ENCODE peak calls at places on chromosome 22, in nine cellular contexts. R is A549, O is HCT116, L is WTC11, S is endothelial cell of umbilical vein, H is SK-N-SH, B is HepG2, N is K562, E is GM12878. U is an unnamed sample.
A peak's percentile ranks its signal among the peaks of the same experiment; 100 is the strongest.

GRCh38 chr22:37741312-37741795 is 44.5 kb downstream of the TRIOBP start:
- DNase-seq in B (peak; percentile 73), O (no peak), L (no peak), S (no peak), E (no peak), H (peak; percentile 95), R (peak; percentile 35), N (no peak), U (peak; percentile 97)

GRCh38 chr22:46748948-46749681 is 11.1 kb upstream of the CERK start:
- DNase-seq in E (no peak), B (no peak), R (no peak), N (no peak), H (no peak), O (no peak), L (no peak), S (peak; percentile 91), U (peak; percentile 20)

GRCh38 chr22:37242395-37242918 is 1.6 kb downstream of the RAC2 start:
- DNase-seq in N (peak; percentile 96), E (peak; percentile 92), L (no peak), B (no peak), O (no peak), R (no peak), S (peak; percentile 51), H (peak; percentile 60), U (peak; percentile 98)

GRCh38 chr22:32478994-32479393 is 4.4 kb downstream of the FBXO7 start:
- DNase-seq in N (no peak), R (no peak), B (no peak), E (no peak), H (no peak), L (no peak), O (no peak), S (no peak), U (no peak)

GRCh38 chr22:30650508-30651116 is 15.0 kb downstream of the SLC35E4 start:
- DNase-seq in B (no peak), L (no peak), H (no peak), R (no peak), O (no peak), N (peak; percentile 45), S (peak; percentile 56), E (no peak), U (no peak)

GRCh38 chr22:27474711-27475547 is 326.6 kb downstream of the MN1 start:
- DNase-seq in E (no peak), O (peak; percentile 66), L (peak; percentile 76), R (peak; percentile 65), B (no peak), H (no peak), S (peak; percentile 76), N (no peak), U (no peak)

GRCh38 chr22:34812631-34813030 is 253.3 kb upstream of the ISX start:
- DNase-seq in S (no peak), N (no peak), O (no peak), B (no peak), H (no peak), E (no peak), L (no peak), R (no peak), U (no peak)

GRCh38 chr22:22687638-22688500 is 43.5 kb downstream of the GGTLC2 start:
- DNase-seq in O (no peak), S (peak; percentile 67), H (peak; percentile 60), L (peak; percentile 24), R (no peak), B (peak; percentile 43), E (no peak), N (peak; percentile 93), U (peak; percentile 62)

GRCh38 chr22:33680632-33681031 is 239.6 kb downstream of the LARGE1 start:
- DNase-seq in N (no peak), O (no peak), B (no peak), H (no peak), L (no peak), S (no peak), E (no peak), R (no peak), U (no peak)
- TF ChIP-seq MAX in N (no peak), O (no peak), B (no peak), H (no peak), L (no peak), S (no peak), E (no peak), R (no peak), U (no peak)

DNA sequence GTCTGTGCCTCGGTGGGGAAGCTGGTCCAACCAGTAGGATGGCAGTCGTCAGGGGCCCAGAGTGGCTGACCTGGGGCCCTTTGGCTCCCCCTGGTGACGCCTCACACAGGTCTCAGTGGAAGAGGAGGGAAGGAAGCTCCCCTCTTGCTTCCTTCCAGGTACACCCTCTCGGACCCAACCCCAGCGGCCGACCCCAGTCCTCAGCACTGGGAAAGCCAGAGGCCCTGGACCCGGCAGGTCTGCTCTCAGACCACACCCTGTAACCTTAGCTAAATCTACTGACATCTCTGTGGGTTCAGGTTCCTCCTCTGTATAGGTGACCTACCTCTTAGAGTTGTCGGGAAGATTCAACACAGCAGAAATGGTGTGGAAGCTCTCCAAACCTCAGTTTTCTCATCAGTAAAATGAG is 3.4 kb upstream of the SCUBE1 start:
- DNase-seq in L (peak; percentile 87), B (peak; percentile 30), N (peak; percentile 59), R (peak; percentile 65), E (no peak), H (peak; percentile 73), O (peak; percentile 42), S (peak; percentile 29), U (peak; percentile 61)
- TF ChIP-seq MAX in L (no peak), B (no peak), N (no peak), R (no peak), E (no peak), H (no peak), O (no peak), S (no peak), U (no peak)

GRCh38 chr22:17890245-17890671 is 116.0 kb upstream of the BID start:
- DNase-seq in R (no peak), H (no peak), B (no peak), O (no peak), L (no peak), S (no peak), E (no peak), N (no peak), U (no peak)

GRCh38 chr22:17891427-17892167 is 117.3 kb upstream of the BID start:
- DNase-seq in N (peak; percentile 56), B (peak; percentile 7), S (no peak), R (peak; percentile 7), L (peak; percentile 63), O (no peak), H (peak; percentile 62), E (no peak), U (peak; percentile 12)

GRCh38 chr22:17890892-17891291 is 116.6 kb upstream of the BID start:
- DNase-seq in S (no peak), O (no peak), R (no peak), N (no peak), H (no peak), E (no peak), B (no peak), L (no peak), U (no peak)

GRCh38 chr22:17888439-17888838 is 114.2 kb upstream of the BID start:
- DNase-seq in E (no peak), R (no peak), H (no peak), S (no peak), B (no peak), L (no peak), N (no peak), O (no peak), U (no peak)

GRCh38 chr22:17888855-17889254 is 114.6 kb upstream of the BID start:
- DNase-seq in N (peak; percentile 78), L (peak; percentile 64), E (no peak), B (no peak), O (no peak), S (peak; percentile 23), R (no peak), H (no peak), U (no peak)
- TF ChIP-seq MAX in N (no peak), L (no peak), E (no peak), B (no peak), O (no peak), S (no peak), R (no peak), H (no peak), U (no peak)

GRCh38 chr22:41359376-41359775 is 22.4 kb upstream of the TEF start:
- DNase-seq in O (no peak), E (no peak), B (no peak), H (no peak), L (no peak), R (no peak), S (no peak), N (no peak), U (no peak)

GRCh38 chr22:41356430-41357028 is 25.2 kb upstream of the TEF start:
- DNase-seq in H (no peak), S (no peak), O (no peak), L (no peak), E (no peak), R (no peak), N (no peak), B (no peak), U (no peak)

GRCh38 chr22:41355895-41356294 is 25.8 kb upstream of the TEF start:
- DNase-seq in H (no peak), S (no peak), B (no peak), L (no peak), O (no peak), N (no peak), E (no peak), R (no peak), U (no peak)

GRCh38 chr22:41358927-41359326 is 22.8 kb upstream of the TEF start:
- DNase-seq in R (no peak), N (peak; percentile 24), H (no peak), S (no peak), L (no peak), E (no peak), B (no peak), O (no peak), U (no peak)

DNA sequence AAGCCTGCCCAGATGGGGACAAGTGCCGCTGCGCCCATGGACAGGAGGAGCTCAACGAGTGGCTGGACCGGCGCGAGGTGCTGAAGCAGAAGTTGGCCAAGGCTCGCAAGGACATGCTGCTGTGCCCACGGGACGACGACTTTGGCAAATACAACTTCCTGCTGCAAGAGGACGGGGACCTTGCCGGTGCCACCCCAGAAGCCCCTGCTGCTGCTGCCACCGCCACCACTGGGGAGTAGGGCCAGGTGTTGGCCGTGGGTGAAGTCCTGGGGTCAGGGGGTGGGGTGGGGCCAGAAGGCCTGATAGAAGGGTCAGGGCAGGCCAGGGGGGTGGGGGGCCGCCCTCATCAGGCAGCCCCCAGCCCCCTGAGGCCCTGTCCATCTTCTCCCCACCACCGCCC is 24.6 kb upstream of the TEF start:
- DNase-seq in R (no peak), O (no peak), N (no peak), B (no peak), E (no peak), L (no peak), H (no peak), S (no peak), U (no peak)
- TF ChIP-seq MAX in R (no peak), O (no peak), N (no peak), B (no peak), E (no peak), L (no peak), H (no peak), S (no peak), U (no peak)

U was measured in NB4.